ENCODE peak calls at places on chromosome 5, in eight cellular contexts. T is hepatocyte; I is HFF-Myc; K is WTC11; P is amniotic stem cell; Y is head of caudate nucleus; F is activated naive CD8-positive, alpha-beta T cell treated with anti-CD3 and anti-CD28 coated beads, Interleukin-2, amount 50 U/mL, for 24 hours; A is T-cell. N is an unnamed sample.

GRCh38 chr5:33994845-33995244 is 10.4 kb upstream of the SLC45A2 start:
- DNase-seq in A (no peak), T (no peak), K (no peak), I (no peak), Y (no peak), P (no peak), F (no peak), N (no peak)

GRCh38 chr5:88826959-88827585 is 55.9 kb downstream of the MEF2C start:
- DNase-seq in Y (peak; percentile 15), A (no peak), T (peak; percentile 8), P (no peak), I (peak; percentile 94), F (peak; percentile 21), K (no peak), N (no peak)

GRCh38 chr5:79759436-79759835 is 69.8 kb downstream of the CMYA5 start:
- DNase-seq in I (peak; percentile 19), F (no peak), Y (no peak), A (no peak), P (no peak), T (no peak), K (no peak), N (no peak)

GRCh38 chr5:6117212-6117611 is 261.1 kb downstream of the MED10 start:
- DNase-seq in T (peak; percentile 13), K (no peak), P (no peak), F (no peak), Y (no peak), I (no peak), A (no peak), N (no peak)

GRCh38 chr5:117095322-117095721 is 520.7 kb upstream of the SEMA6A start:
- DNase-seq in A (no peak), I (no peak), Y (no peak), P (no peak), T (no peak), K (no peak), F (no peak), N (no peak)

GRCh38 chr5:153831976-153832375 is 206.7 kb downstream of the FAM114A2 start:
- DNase-seq in T (peak; percentile 56), I (no peak), Y (no peak), A (no peak), F (no peak), P (no peak), K (no peak), N (peak; percentile 23)

GRCh38 chr5:135245521-135246499 is 153.2 kb downstream of the MACROH2A1 start:
- DNase-seq in I (no peak), F (no peak), Y (peak; percentile 67), K (no peak), P (no peak), A (no peak), T (no peak), N (no peak)

GRCh38 chr5:130912088-130912487 is 253.0 kb downstream of the HINT1 start:
- DNase-seq in T (no peak), P (no peak), Y (no peak), A (no peak), K (no peak), I (no peak), F (no peak), N (no peak)

GRCh38 chr5:78799254-78800017 is 150.9 kb upstream of the LHFPL2 start:
- DNase-seq in K (no peak), F (no peak), A (no peak), I (no peak), T (no peak), Y (no peak), P (peak; percentile 14), N (no peak)

GRCh38 chr5:64958757-64959391 is 190.1 kb downstream of the CWC27 start:
- DNase-seq in I (no peak), F (no peak), P (peak; percentile 39), K (no peak), A (no peak), T (peak; percentile 28), Y (no peak), N (no peak)

GRCh38 chr5:36683821-36684434 is 77.5 kb downstream of the SLC1A3 start:
- DNase-seq in I (peak; percentile 78), T (peak; percentile 49), F (no peak), K (no peak), Y (peak; percentile 82), P (no peak), A (no peak), N (no peak)

GRCh38 chr5:67816456-67816855 is 399.1 kb upstream of the PIK3R1 start:
- DNase-seq in T (no peak), Y (no peak), I (no peak), P (no peak), F (no peak), A (no peak), K (no peak), N (no peak)

GRCh38 chr5:174570662-174571061 is 153.7 kb upstream of the MSX2 start:
- DNase-seq in Y (no peak), A (no peak), T (no peak), P (no peak), I (no peak), K (no peak), F (no peak), N (no peak)

N was measured in GM13977.